ENCODE peak calls at places on chromosomes 1 and 21, in seven cellular contexts. One of them, this sample, is unnamed.

GRCh38 chr1:84780000-84780716 is 89.9 kb upstream of the SSX2IP start:
- DNase-seq in colonic mucosa: no peak
- DNase-seq in heart right ventricle: no peak
- DNase-seq in body of pancreas: no peak
- DNase-seq in right lobe of liver: no peak
- DNase-seq in breast epithelium: peak; percentile 78
- DNase-seq in BJ: no peak
- DNase-seq in this sample: peak; percentile 87

GRCh38 chr1:198681831-198682756 is 43.3 kb downstream of the PTPRC start:
- DNase-seq in colonic mucosa: peak; percentile 63
- DNase-seq in heart right ventricle: peak; percentile 51
- DNase-seq in body of pancreas: peak; percentile 57
- DNase-seq in right lobe of liver: peak; percentile 46
- DNase-seq in breast epithelium: peak; percentile 38
- DNase-seq in BJ: peak; percentile 90
- DNase-seq in this sample: peak; percentile 89

GRCh38 chr1:229155472-229155871 is 115.4 kb upstream of the RAB4A start:
- DNase-seq in colonic mucosa: no peak
- DNase-seq in heart right ventricle: peak; percentile 41
- DNase-seq in body of pancreas: no peak
- DNase-seq in right lobe of liver: no peak
- DNase-seq in breast epithelium: no peak
- DNase-seq in BJ: no peak
- DNase-seq in this sample: no peak

GRCh38 chr1:97745912-97746311 is 174.9 kb downstream of the DPYD start:
- DNase-seq in colonic mucosa: no peak
- DNase-seq in heart right ventricle: no peak
- DNase-seq in body of pancreas: no peak
- DNase-seq in right lobe of liver: no peak
- DNase-seq in breast epithelium: no peak
- DNase-seq in BJ: no peak
- DNase-seq in this sample: peak; percentile 53

GRCh38 chr1:119865607-119866006 is 30.7 kb downstream of the ADAM30 start:
- DNase-seq in colonic mucosa: no peak
- DNase-seq in heart right ventricle: no peak
- DNase-seq in body of pancreas: no peak
- DNase-seq in right lobe of liver: no peak
- DNase-seq in breast epithelium: no peak
- DNase-seq in BJ: peak; percentile 88
- DNase-seq in this sample: no peak

GRCh38 chr1:175354080-175354479 is 161.5 kb upstream of the KIAA0040 start:
- DNase-seq in colonic mucosa: no peak
- DNase-seq in heart right ventricle: no peak
- DNase-seq in body of pancreas: no peak
- DNase-seq in right lobe of liver: no peak
- DNase-seq in breast epithelium: no peak
- DNase-seq in BJ: no peak
- DNase-seq in this sample: peak; percentile 41

GRCh38 chr1:161678510-161678909 is 15.6 kb downstream of the FCGR2B start:
- DNase-seq in colonic mucosa: no peak
- DNase-seq in heart right ventricle: no peak
- DNase-seq in body of pancreas: no peak
- DNase-seq in right lobe of liver: no peak
- DNase-seq in breast epithelium: no peak
- DNase-seq in BJ: no peak
- DNase-seq in this sample: no peak

GRCh38 chr1:41626616-41627375 is 142.3 kb upstream of the EDN2 start:
- DNase-seq in colonic mucosa: no peak
- DNase-seq in heart right ventricle: no peak
- DNase-seq in body of pancreas: no peak
- DNase-seq in right lobe of liver: no peak
- DNase-seq in breast epithelium: no peak
- DNase-seq in BJ: no peak
- DNase-seq in this sample: peak; percentile 89

GRCh38 chr1:92352856-92353255 is 54.0 kb downstream of the RPAP2 start:
- DNase-seq in colonic mucosa: no peak
- DNase-seq in heart right ventricle: no peak
- DNase-seq in body of pancreas: no peak
- DNase-seq in right lobe of liver: no peak
- DNase-seq in breast epithelium: no peak
- DNase-seq in BJ: no peak
- DNase-seq in this sample: no peak

GRCh38 chr1:109765896-109766615 is 2.3 kb upstream of the EPS8L3 start:
- DNase-seq in colonic mucosa: peak; percentile 82
- DNase-seq in heart right ventricle: no peak
- DNase-seq in body of pancreas: peak; percentile 4
- DNase-seq in right lobe of liver: no peak
- DNase-seq in breast epithelium: no peak
- DNase-seq in BJ: no peak
- DNase-seq in this sample: no peak

GRCh38 chr1:226526801-226527595 is 21.6 kb upstream of the STUM start:
- DNase-seq in colonic mucosa: no peak
- DNase-seq in heart right ventricle: peak; percentile 40
- DNase-seq in body of pancreas: peak; percentile 78
- DNase-seq in right lobe of liver: no peak
- DNase-seq in breast epithelium: no peak
- DNase-seq in BJ: no peak
- DNase-seq in this sample: peak; percentile 49

GRCh38 chr1:190633488-190633887 is 155.8 kb upstream of the BRINP3 start:
- DNase-seq in colonic mucosa: no peak
- DNase-seq in heart right ventricle: no peak
- DNase-seq in body of pancreas: no peak
- DNase-seq in right lobe of liver: no peak
- DNase-seq in breast epithelium: no peak
- DNase-seq in BJ: no peak
- DNase-seq in this sample: no peak

GRCh38 chr1:22048351-22049192 is 3.9 kb upstream of the CDC42 start:
- DNase-seq in colonic mucosa: no peak
- DNase-seq in heart right ventricle: no peak
- DNase-seq in body of pancreas: no peak
- DNase-seq in right lobe of liver: peak; percentile 36
- DNase-seq in breast epithelium: no peak
- DNase-seq in BJ: no peak
- DNase-seq in this sample: peak; percentile 83

GRCh38 chr1:107776898-107777663 is 187.9 kb downstream of the VAV3 start:
- DNase-seq in colonic mucosa: no peak
- DNase-seq in heart right ventricle: no peak
- DNase-seq in body of pancreas: no peak
- DNase-seq in right lobe of liver: no peak
- DNase-seq in breast epithelium: no peak
- DNase-seq in BJ: no peak
- DNase-seq in this sample: no peak

GRCh38 chr1:228884615-228885566 is 149.6 kb downstream of the RHOU start:
- DNase-seq in colonic mucosa: peak; percentile 5
- DNase-seq in heart right ventricle: no peak
- DNase-seq in body of pancreas: no peak
- DNase-seq in right lobe of liver: no peak
- DNase-seq in breast epithelium: no peak
- DNase-seq in BJ: no peak
- DNase-seq in this sample: no peak

GRCh38 chr1:192539450-192540132 is 36.0 kb upstream of the RGS1 start:
- DNase-seq in colonic mucosa: no peak
- DNase-seq in heart right ventricle: no peak
- DNase-seq in body of pancreas: no peak
- DNase-seq in right lobe of liver: no peak
- DNase-seq in breast epithelium: peak; percentile 41
- DNase-seq in BJ: peak; percentile 87
- DNase-seq in this sample: peak; percentile 71

GRCh38 chr1:147579532-147580199 is 38.4 kb downstream of the BCL9 start:
- DNase-seq in colonic mucosa: peak; percentile 72
- DNase-seq in heart right ventricle: no peak
- DNase-seq in body of pancreas: peak; percentile 43
- DNase-seq in right lobe of liver: no peak
- DNase-seq in breast epithelium: no peak
- DNase-seq in BJ: no peak
- DNase-seq in this sample: peak; percentile 17

GRCh38 chr1:39258146-39258924 is 53.8 kb downstream of the MACF1 start:
- DNase-seq in colonic mucosa: peak; percentile 77
- DNase-seq in heart right ventricle: peak; percentile 75
- DNase-seq in body of pancreas: peak; percentile 81
- DNase-seq in right lobe of liver: peak; percentile 39
- DNase-seq in breast epithelium: peak; percentile 68
- DNase-seq in BJ: peak; percentile 3
- DNase-seq in this sample: peak; percentile 63

GRCh38 chr1:66563094-66563800 is 29.3 kb downstream of the SGIP1 start:
- DNase-seq in colonic mucosa: no peak
- DNase-seq in heart right ventricle: peak; percentile 61
- DNase-seq in body of pancreas: no peak
- DNase-seq in right lobe of liver: no peak
- DNase-seq in breast epithelium: no peak
- DNase-seq in BJ: peak; percentile 90
- DNase-seq in this sample: peak; percentile 78

GRCh38 chr1:107687846-107688753 is 276.9 kb downstream of the VAV3 start:
- DNase-seq in colonic mucosa: peak; percentile 48
- DNase-seq in heart right ventricle: no peak
- DNase-seq in body of pancreas: no peak
- DNase-seq in right lobe of liver: no peak
- DNase-seq in breast epithelium: no peak
- DNase-seq in BJ: no peak
- DNase-seq in this sample: peak; percentile 93

GRCh38 chr1:170162385-170163226 is 16.8 kb downstream of the NTMT2 start:
- DNase-seq in colonic mucosa: no peak
- DNase-seq in heart right ventricle: peak; percentile 35
- DNase-seq in body of pancreas: peak; percentile 13
- DNase-seq in right lobe of liver: no peak
- DNase-seq in breast epithelium: peak; percentile 35
- DNase-seq in BJ: peak; percentile 73
- DNase-seq in this sample: no peak

GRCh38 chr1:165928075-165928731 is 100.8 kb downstream of the UCK2 start:
- DNase-seq in colonic mucosa: peak; percentile 43
- DNase-seq in heart right ventricle: peak; percentile 23
- DNase-seq in body of pancreas: peak; percentile 51
- DNase-seq in right lobe of liver: no peak
- DNase-seq in breast epithelium: no peak
- DNase-seq in BJ: no peak
- DNase-seq in this sample: peak; percentile 63

GRCh38 chr1:244937099-244937498 is 72.8 kb upstream of the HNRNPU start:
- DNase-seq in colonic mucosa: no peak
- DNase-seq in heart right ventricle: no peak
- DNase-seq in body of pancreas: no peak
- DNase-seq in right lobe of liver: no peak
- DNase-seq in breast epithelium: no peak
- DNase-seq in BJ: no peak
- DNase-seq in this sample: no peak

GRCh38 chr1:62229932-62230331 is 35.3 kb downstream of the L1TD1 start:
- DNase-seq in colonic mucosa: no peak
- DNase-seq in heart right ventricle: no peak
- DNase-seq in body of pancreas: no peak
- DNase-seq in right lobe of liver: no peak
- DNase-seq in breast epithelium: no peak
- DNase-seq in BJ: no peak
- DNase-seq in this sample: no peak

GRCh38 chr1:233295775-233296322 is 324 bp upstream of the PCNX2 start:
- DNase-seq in colonic mucosa: no peak
- DNase-seq in heart right ventricle: no peak
- DNase-seq in body of pancreas: no peak
- DNase-seq in right lobe of liver: no peak
- DNase-seq in breast epithelium: no peak
- DNase-seq in BJ: no peak
- DNase-seq in this sample: no peak

GRCh38 chr1:159015440-159015909 is 5.8 kb downstream of the IFI16 start:
- DNase-seq in colonic mucosa: peak; percentile 64
- DNase-seq in heart right ventricle: peak; percentile 66
- DNase-seq in body of pancreas: peak; percentile 32
- DNase-seq in right lobe of liver: peak; percentile 38
- DNase-seq in breast epithelium: peak; percentile 53
- DNase-seq in BJ: peak; percentile 42
- DNase-seq in this sample: peak; percentile 93

GRCh38 chr1:156692958-156693857 is 12.2 kb downstream of the CRABP2 start:
- DNase-seq in colonic mucosa: no peak
- DNase-seq in heart right ventricle: no peak
- DNase-seq in body of pancreas: peak; percentile 83
- DNase-seq in right lobe of liver: no peak
- DNase-seq in breast epithelium: peak; percentile 77
- DNase-seq in BJ: no peak
- DNase-seq in this sample: peak; percentile 47

GRCh38 chr21:16194851-16195251 is 465.1 kb downstream of the USP25 start:
- DNase-seq in colonic mucosa: no peak
- DNase-seq in heart right ventricle: no peak
- DNase-seq in body of pancreas: no peak
- DNase-seq in right lobe of liver: no peak
- DNase-seq in breast epithelium: no peak
- DNase-seq in BJ: no peak
- DNase-seq in this sample: peak; percentile 32
- H3K4me3 ChIP-seq in colonic mucosa: no peak overlapping the region
- H3K4me3 ChIP-seq in heart right ventricle: peak overlapping the region; percentile 9
- H3K4me3 ChIP-seq in body of pancreas: no peak overlapping the region
- H3K4me3 ChIP-seq in right lobe of liver: peak overlapping the region; percentile 8
- H3K4me3 ChIP-seq in breast epithelium: peak overlapping the region; percentile 40
- H3K4me3 ChIP-seq in BJ: peak overlapping the region; percentile 37
- H3K4me3 ChIP-seq in this sample: peak overlapping the region; percentile 51

DNA sequence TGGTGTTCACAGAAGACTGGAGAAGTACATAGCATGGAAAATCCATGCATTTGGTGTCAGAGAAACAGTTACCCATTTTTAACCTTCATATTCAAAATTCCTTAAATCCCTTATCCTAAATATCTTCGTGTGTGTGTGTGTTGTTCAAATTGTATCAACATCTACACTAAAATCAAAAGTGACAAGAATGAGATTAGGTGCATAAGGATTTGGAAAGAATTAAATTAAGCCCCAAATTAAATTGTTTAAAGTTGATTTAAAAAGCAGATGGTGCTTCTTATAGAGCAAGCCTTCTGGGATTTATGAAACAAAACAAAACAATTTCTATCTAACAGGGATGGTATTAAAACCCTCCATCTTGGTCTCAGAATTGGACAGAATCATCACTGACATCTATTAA is 4.7 kb downstream of the RSPH1 start:
- DNase-seq in colonic mucosa: no peak
- DNase-seq in heart right ventricle: no peak
- DNase-seq in body of pancreas: no peak
- DNase-seq in right lobe of liver: no peak
- DNase-seq in breast epithelium: no peak
- DNase-seq in BJ: no peak
- DNase-seq in this sample: no peak
- TF ChIP-seq CTCF in colonic mucosa: no peak
- TF ChIP-seq CTCF in heart right ventricle: no peak
- TF ChIP-seq CTCF in body of pancreas: no peak
- TF ChIP-seq CTCF in right lobe of liver: no peak
- TF ChIP-seq CTCF in breast epithelium: no peak
- TF ChIP-seq CTCF in BJ: no peak
- TF ChIP-seq CTCF in this sample: no peak

DNA sequence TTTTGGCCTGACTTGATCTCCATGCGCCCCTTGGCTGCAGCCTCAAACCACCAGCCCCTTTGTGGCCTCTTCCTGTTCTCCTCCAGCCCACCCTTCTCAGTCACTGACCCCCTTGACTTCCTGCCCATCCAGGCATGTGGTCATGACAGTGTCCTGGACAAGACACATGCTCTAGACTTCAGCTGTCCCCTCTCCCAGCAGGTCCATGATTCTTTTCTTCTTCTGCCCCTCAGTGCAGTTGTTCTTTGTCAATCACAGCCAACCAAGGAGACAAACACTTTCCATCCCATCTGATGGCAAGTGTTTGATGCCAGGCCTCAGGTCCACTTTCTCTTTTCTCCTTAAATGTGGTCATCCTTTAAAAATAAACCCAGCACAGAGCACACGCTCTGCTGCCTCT is 49.7 kb downstream of the SYT6 start:
- DNase-seq in colonic mucosa: no peak
- DNase-seq in heart right ventricle: no peak
- DNase-seq in body of pancreas: no peak
- DNase-seq in right lobe of liver: no peak
- DNase-seq in breast epithelium: no peak
- DNase-seq in BJ: no peak
- DNase-seq in this sample: no peak
- H3K27me3 ChIP-seq in colonic mucosa: no peaks in the 10 kb centered on the region
- H3K27me3 ChIP-seq in heart right ventricle: no peaks in the 10 kb centered on the region
- H3K27me3 ChIP-seq in body of pancreas: no peaks in the 10 kb centered on the region
- H3K27me3 ChIP-seq in right lobe of liver: no peaks in the 10 kb centered on the region
- H3K27me3 ChIP-seq in breast epithelium: no peaks in the 10 kb centered on the region
- H3K27me3 ChIP-seq in BJ: peaks cover 7% of the 10 kb centered on the region
- H3K27me3 ChIP-seq in this sample: no peaks in the 10 kb centered on the region

GRCh38 chr1:3653286-3653618 is 936 bp downstream of the TP73 start:
- DNase-seq in colonic mucosa: no peak
- DNase-seq in heart right ventricle: no peak
- DNase-seq in body of pancreas: no peak
- DNase-seq in right lobe of liver: no peak
- DNase-seq in breast epithelium: no peak
- DNase-seq in BJ: no peak
- DNase-seq in this sample: no peak
- H3K4me3 ChIP-seq in colonic mucosa: no peak overlapping the region
- H3K4me3 ChIP-seq in heart right ventricle: no peak overlapping the region
- H3K4me3 ChIP-seq in body of pancreas: no peak overlapping the region
- H3K4me3 ChIP-seq in right lobe of liver: no peak overlapping the region
- H3K4me3 ChIP-seq in breast epithelium: peak overlapping the region; percentile 51
- H3K4me3 ChIP-seq in BJ: no peak overlapping the region
- H3K4me3 ChIP-seq in this sample: no peak overlapping the region